ENCODE peak calls at places on chromosomes 3 and 15, in four cellular contexts. W is NCI-H82, F is smooth muscle cell of the brain vasculature, Y is HCT116. D is an unnamed sample.

GRCh38 chr15:90618330-90619136 is 88.8 kb downstream of the CRTC3 start:
- DNase-seq in W (no peak), F (no peak), Y (no peak), D (no peak)

GRCh38 chr3:15521573-15521965 is at the start of gene COLQ:
- DNase-seq in W (no peak), F (no peak), Y (no peak), D (no peak)

GRCh38 chr3:55000946-55001345 is 73.1 kb upstream of the LRTM1 start:
- DNase-seq in W (no peak), F (no peak), Y (no peak), D (no peak)

GRCh38 chr3:37737134-37737533 is 124.5 kb upstream of the CTDSPL start:
- DNase-seq in W (no peak), F (no peak), Y (no peak), D (no peak)

GRCh38 chr3:46594723-46595122 is 17.6 kb upstream of the FAM240A start:
- DNase-seq in W (no peak), F (no peak), Y (no peak), D (no peak)

GRCh38 chr15:41969851-41970431 is 2.4 kb downstream of the EHD4 start:
- DNase-seq in W (no peak), F (no peak), Y (no peak), D (no peak)

GRCh38 chr3:110293660-110294059 is 778.0 kb upstream of the NECTIN3 start:
- DNase-seq in W (no peak), F (no peak), Y (no peak), D (no peak)

GRCh38 chr15:42384597-42384996 is 25.3 kb downstream of the CAPN3 start:
- DNase-seq in W (no peak), F (no peak), Y (no peak), D (no peak)

GRCh38 chr15:79296583-79296982 is 14.1 kb downstream of the ANKRD34C start:
- DNase-seq in W (peak; percentile 24), F (no peak), Y (peak; percentile 13), D (no peak)

GRCh38 chr3:181886676-181887075 is 175.0 kb downstream of the SOX2 start:
- DNase-seq in W (no peak), F (no peak), Y (no peak), D (peak; percentile 71)

GRCh38 chr3:27726240-27726639 is 4.1 kb upstream of the EOMES start:
- DNase-seq in W (no peak), F (no peak), Y (no peak), D (no peak)

GRCh38 chr3:112403101-112403500 is 70.1 kb downstream of the CD200 start:
- DNase-seq in W (no peak), F (no peak), Y (no peak), D (no peak)

GRCh38 chr3:126194713-126195305 is 14.4 kb upstream of the ALDH1L1 start:
- DNase-seq in W (peak; percentile 34), F (no peak), Y (no peak), D (no peak)

GRCh38 chr3:192170031-192170430 is 557.3 kb downstream of the FGF12 start:
- DNase-seq in W (no peak), F (no peak), Y (no peak), D (no peak)

GRCh38 chr15:63915888-63916731 is 82.4 kb upstream of the HERC1 start:
- DNase-seq in W (peak; percentile 61), F (peak; percentile 80), Y (no peak), D (no peak)

GRCh38 chr15:25740438-25741252 is 122.5 kb downstream of the ATP10A start:
- DNase-seq in W (no peak), F (no peak), Y (no peak), D (no peak)